ENCODE peak calls at places on chromosomes 11 and 22, in eight cellular contexts. R, O, P, S, K, I, M and L are unnamed samples.

GRCh38 chr11:79396674-79397073 is 44.2 kb downstream of the TENM4 start:
- DNase-seq in R (no peak), I (no peak), P (no peak), O (no peak), M (no peak), S (no peak), K (no peak), L (no peak)

GRCh38 chr11:44877908-44878459 is 72.7 kb downstream of the TP53I11 start:
- DNase-seq in S (no peak), P (no peak), O (no peak), I (no peak), M (no peak), R (no peak), K (no peak), L (no peak)

GRCh38 chr22:40588726-40589125 is 47.8 kb downstream of the MRTFA start:
- DNase-seq in O (no peak), I (no peak), R (no peak), P (no peak), K (no peak), M (no peak), S (no peak), L (no peak)

GRCh38 chr11:36037031-36037430 is 93.2 kb downstream of the LDLRAD3 start:
- DNase-seq in K (no peak), O (no peak), S (no peak), M (no peak), R (no peak), P (peak), I (no peak), L (no peak)

GRCh38 chr22:30565341-30565740 is 9.1 kb downstream of the GAL3ST1 start:
- DNase-seq in O (no peak), S (no peak), I (no peak), R (no peak), M (no peak), K (no peak), P (no peak), L (no peak)

GRCh38 chr11:90947930-90948329 is 725.1 kb upstream of the CHORDC1 start:
- DNase-seq in I (no peak), S (no peak), P (no peak), O (no peak), M (no peak), K (no peak), R (no peak), L (no peak)

GRCh38 chr11:74459584-74459983 is 7.8 kb downstream of the KCNE3 start:
- DNase-seq in P (no peak), K (no peak), M (no peak), R (no peak), I (no peak), O (no peak), S (no peak), L (no peak)

GRCh38 chr11:87421422-87421821 is 383.7 kb downstream of the TMEM135 start:
- DNase-seq in O (no peak), P (no peak), I (peak), K (no peak), M (peak), R (no peak), S (peak), L (peak)

GRCh38 chr22:24500251-24500820 is 5.2 kb downstream of the UPB1 start:
- DNase-seq in O (no peak), R (no peak), K (no peak), I (no peak), M (no peak), S (peak), P (no peak), L (no peak)

GRCh38 chr11:45578286-45578685 is 87.1 kb downstream of the CHST1 start:
- DNase-seq in K (no peak), P (no peak), O (no peak), M (no peak), R (no peak), S (no peak), I (no peak), L (no peak)

GRCh38 chr22:25067851-25068421 is 115.4 kb downstream of the KIAA1671 start:
- DNase-seq in I (peak), M (no peak), O (peak), K (peak), S (no peak), R (no peak), P (peak), L (no peak)

GRCh38 chr22:44623771-44624510 is 78.1 kb upstream of the PRR5 start:
- DNase-seq in I (no peak), O (no peak), S (peak), R (no peak), K (no peak), M (no peak), P (no peak), L (no peak)

GRCh38 chr11:57458410-57459111 is 1.8 kb upstream of the RTN4RL2 start:
- DNase-seq in P (peak), R (peak), K (no peak), M (peak), S (peak), O (no peak), I (peak), L (no peak)

GRCh38 chr11:61773356-61773755 is 19.0 kb downstream of the TMEM258 start:
- DNase-seq in S (no peak), O (no peak), M (no peak), P (no peak), I (no peak), K (no peak), R (no peak), L (no peak)

GRCh38 chr11:80873309-80873999 is 1432.6 kb upstream of the TENM4 start:
- DNase-seq in K (no peak), O (no peak), P (no peak), R (no peak), S (peak), I (no peak), M (no peak), L (no peak)

GRCh38 chr11:99069831-99070444 is 49.2 kb downstream of the CNTN5 start:
- DNase-seq in K (no peak), S (peak), P (no peak), O (no peak), M (no peak), R (no peak), I (peak), L (no peak)

GRCh38 chr11:86811637-86812321 is 11.4 kb downstream of the PRSS23 start:
- DNase-seq in O (no peak), S (no peak), K (no peak), P (no peak), M (no peak), R (no peak), I (no peak), L (no peak)

GRCh38 chr22:23249506-23250423 is 69.5 kb downstream of the BCR start:
- DNase-seq in R (no peak), S (no peak), K (no peak), M (no peak), P (no peak), O (no peak), I (no peak), L (no peak)

GRCh38 chr11:2196970-2197770 is 25.6 kb upstream of the TH start:
- DNase-seq in I (peak), R (peak), M (peak), O (no peak), S (peak), K (peak), P (peak), L (peak)